ENCODE peak calls at places on chromosome X, in ten cellular contexts. M, B, E, A, K, I, X, Y, J and C are unnamed samples.

GRCh38 chrX:110944793-110945466 is 149.3 kb upstream of the CHRDL1 start:
- DNase-seq in E (peak), I (no peak), X (no peak), M (peak), B (no peak), Y (no peak), A (no peak), J (no peak), K (no peak), C (no peak)

GRCh38 chrX:70635669-70636068 is 191.0 kb downstream of the DLG3 start:
- DNase-seq in Y (no peak), K (no peak), E (no peak), A (no peak), J (no peak), B (no peak), X (no peak), M (no peak), I (no peak), C (no peak)

GRCh38 chrX:28717864-28718263 is 130.6 kb downstream of the IL1RAPL1 start:
- DNase-seq in E (no peak), I (no peak), B (no peak), X (no peak), Y (no peak), M (no peak), A (no peak), K (no peak), J (no peak), C (no peak)

GRCh38 chrX:49079489-49080428 is at the start of gene WDR45:
- DNase-seq in A (peak), I (peak), J (peak), M (peak), E (peak), X (peak), B (peak), Y (no peak), K (peak), C (peak)

GRCh38 chrX:124212622-124213021 is 119.8 kb upstream of the TEX13D start:
- DNase-seq in B (no peak), J (no peak), Y (no peak), X (no peak), E (no peak), A (no peak), M (no peak), K (no peak), I (peak), C (no peak)

GRCh38 chrX:39854772-39855747 is 242.7 kb downstream of the BCOR start:
- DNase-seq in J (peak), M (no peak), A (peak), Y (no peak), I (peak), B (no peak), E (no peak), X (peak), K (peak), C (peak)

GRCh38 chrX:42129541-42129940 is 206.2 kb upstream of the CASK start:
- DNase-seq in K (no peak), A (no peak), X (no peak), J (no peak), M (no peak), Y (no peak), E (no peak), I (no peak), B (no peak), C (no peak)

GRCh38 chrX:56233682-56234081 is 1.5 kb downstream of the KLF8 start:
- DNase-seq in J (peak), I (no peak), E (peak), Y (peak), M (peak), A (peak), K (no peak), X (no peak), B (peak), C (peak)

GRCh38 chrX:55111578-55112254 is 22.9 kb downstream of the PAGE2 start:
- DNase-seq in Y (no peak), I (no peak), E (no peak), A (no peak), K (no peak), X (no peak), B (no peak), J (no peak), M (no peak), C (no peak)

GRCh38 chrX:20421697-20422096 is 155.0 kb upstream of the RPS6KA3 start:
- DNase-seq in X (no peak), K (no peak), I (no peak), B (no peak), E (no peak), J (no peak), A (no peak), Y (no peak), M (no peak), C (no peak)

GRCh38 chrX:45850197-45850774 is 649.6 kb upstream of the DIPK2B start:
- DNase-seq in X (no peak), Y (no peak), J (no peak), E (peak), K (no peak), M (peak), I (no peak), B (peak), A (no peak), C (peak)

GRCh38 chrX:148290937-148291336 is 209.5 kb upstream of the AFF2 start:
- DNase-seq in B (no peak), K (no peak), X (no peak), Y (no peak), E (no peak), I (no peak), M (no peak), A (no peak), J (no peak), C (no peak)

GRCh38 chrX:151042852-151043251 is 59.7 kb downstream of the HMGB3 start:
- DNase-seq in E (no peak), B (no peak), J (no peak), I (no peak), A (no peak), M (no peak), K (no peak), X (no peak), Y (no peak), C (no peak)

GRCh38 chrX:154325541-154325940 is 29.9 kb downstream of the TKTL1 start:
- DNase-seq in J (no peak), K (no peak), M (no peak), Y (no peak), A (no peak), I (no peak), X (no peak), B (no peak), E (peak), C (no peak)

GRCh38 chrX:128975716-128976115 is 547.6 kb downstream of the SMARCA1 start:
- DNase-seq in A (peak), K (no peak), M (peak), I (peak), Y (no peak), X (no peak), B (no peak), J (no peak), E (no peak), C (peak)

GRCh38 chrX:123311486-123311885 is 127.4 kb downstream of the GRIA3 start:
- DNase-seq in X (no peak), I (no peak), J (no peak), M (no peak), E (no peak), B (no peak), K (no peak), Y (no peak), A (no peak), C (no peak)

GRCh38 chrX:136584545-136584944 is 52.5 kb downstream of the VGLL1 start:
- DNase-seq in K (no peak), Y (no peak), J (no peak), A (no peak), E (no peak), X (no peak), M (no peak), I (no peak), B (no peak), C (no peak)

GRCh38 chrX:30654989-30655607 is 1.9 kb downstream of the GK start:
- DNase-seq in Y (no peak), E (no peak), I (no peak), B (no peak), X (no peak), M (no peak), A (no peak), K (no peak), J (no peak), C (no peak)

GRCh38 chrX:55008571-55009358 is 8.6 kb downstream of the APEX2 start:
- DNase-seq in B (no peak), J (no peak), E (peak), M (peak), Y (peak), X (no peak), A (no peak), K (no peak), I (no peak), C (no peak)

GRCh38 chrX:72297953-72298730 is 7.6 kb downstream of the CITED1 start:
- DNase-seq in A (no peak), J (no peak), I (peak), X (no peak), K (no peak), Y (no peak), E (peak), B (no peak), M (no peak), C (no peak)

GRCh38 chrX:150731795-150732194 is 38.6 kb downstream of the MTMR1 start:
- DNase-seq in I (no peak), Y (no peak), E (peak), J (no peak), X (no peak), M (no peak), K (no peak), A (no peak), B (no peak), C (no peak)

GRCh38 chrX:132957211-132958085 is 981 bp downstream of the HS6ST2 start:
- DNase-seq in B (peak), K (no peak), J (no peak), X (no peak), M (peak), I (no peak), A (peak), E (peak), Y (no peak), C (no peak)

GRCh38 chrX:132954323-132954722 is 4.1 kb downstream of the HS6ST2 start:
- DNase-seq in A (no peak), B (no peak), E (no peak), K (no peak), J (no peak), M (no peak), I (no peak), X (no peak), Y (no peak), C (no peak)

GRCh38 chrX:132953358-132953757 is 5.1 kb downstream of the HS6ST2 start:
- DNase-seq in Y (no peak), K (no peak), I (no peak), E (peak), X (no peak), J (no peak), M (no peak), A (no peak), B (no peak), C (no peak)

GRCh38 chrX:132956421-132957210 is 1.8 kb downstream of the HS6ST2 start:
- DNase-seq in E (no peak), Y (no peak), I (no peak), B (peak), X (no peak), J (no peak), K (no peak), M (peak), A (no peak), C (no peak)

DNA sequence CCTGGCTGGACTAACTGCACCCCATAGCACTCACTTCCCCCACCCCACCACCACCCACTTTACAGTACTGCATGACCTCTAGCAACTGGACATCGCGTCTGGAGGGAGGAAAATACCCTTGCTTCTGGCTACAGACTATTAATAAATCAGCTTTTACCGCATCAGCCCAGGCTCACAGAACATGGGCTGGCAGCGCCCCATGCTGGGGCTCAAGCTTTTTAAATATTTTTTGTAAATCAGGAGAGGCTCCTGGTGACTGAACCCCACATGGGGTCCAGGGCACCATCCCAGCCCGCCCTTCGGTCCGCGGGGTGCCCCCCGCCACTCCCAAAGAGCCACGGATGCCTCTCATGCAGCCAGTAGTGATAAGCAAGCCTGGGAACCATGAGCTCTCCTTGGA is 2.7 kb downstream of the HS6ST2 start:
- DNase-seq in E (no peak), B (peak), M (peak), K (no peak), Y (no peak), X (no peak), A (no peak), J (no peak), I (no peak), C (no peak)
- TF ChIP-seq CTCF in E (no peak), B (no peak), M (no peak), K (no peak), Y (no peak), X (no peak), A (no peak), J (no peak), I (no peak), C (no peak)

DNA sequence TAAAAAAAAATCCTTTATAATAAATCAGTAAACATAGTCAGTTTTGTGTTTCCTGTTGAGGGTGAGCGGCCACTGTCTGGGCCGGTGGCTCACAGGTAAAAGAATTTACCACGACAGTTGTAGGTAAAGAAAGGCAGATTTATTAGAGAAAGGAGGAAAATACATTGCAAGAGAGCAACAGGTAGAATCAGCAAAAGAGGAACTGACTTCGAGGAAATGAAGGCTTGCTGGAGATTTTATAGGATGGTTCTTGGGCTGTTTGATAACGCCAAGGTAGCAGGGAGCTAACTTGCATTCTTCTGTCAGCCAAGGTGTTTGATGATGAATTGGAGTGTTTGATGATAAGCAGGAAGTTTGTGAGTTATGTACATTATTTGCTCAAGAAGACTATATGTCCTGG is 2.8 kb downstream of the ZNF157 start:
- DNase-seq in B (no peak), A (no peak), Y (no peak), J (no peak), E (no peak), X (no peak), M (no peak), I (no peak), K (no peak), C (no peak)
- TF ChIP-seq CTCF in B (no peak), A (no peak), Y (no peak), J (no peak), E (no peak), X (no peak), M (no peak), I (no peak), K (no peak), C (no peak)

GRCh38 chrX:155923200-155923599 is 42.1 kb downstream of the VAMP7 start:
- DNase-seq in M (no peak), A (no peak), B (no peak), E (no peak), J (no peak), Y (no peak), I (peak), K (no peak), X (no peak), C (peak)
- TF ChIP-seq CTCF in M (no peak), A (no peak), B (no peak), E (no peak), J (no peak), Y (no peak), I (no peak), K (no peak), X (no peak), C (no peak)

GRCh38 chrX:1323315-1323714 is 13.3 kb upstream of the IL3RA start:
- DNase-seq in X (peak), Y (peak), B (no peak), K (peak), M (peak), I (peak), E (no peak), A (peak), J (peak), C (peak)
- TF ChIP-seq CTCF in X (peak), Y (peak), B (no peak), K (peak), M (no peak), I (peak), E (no peak), A (peak), J (peak), C (peak)

DNA sequence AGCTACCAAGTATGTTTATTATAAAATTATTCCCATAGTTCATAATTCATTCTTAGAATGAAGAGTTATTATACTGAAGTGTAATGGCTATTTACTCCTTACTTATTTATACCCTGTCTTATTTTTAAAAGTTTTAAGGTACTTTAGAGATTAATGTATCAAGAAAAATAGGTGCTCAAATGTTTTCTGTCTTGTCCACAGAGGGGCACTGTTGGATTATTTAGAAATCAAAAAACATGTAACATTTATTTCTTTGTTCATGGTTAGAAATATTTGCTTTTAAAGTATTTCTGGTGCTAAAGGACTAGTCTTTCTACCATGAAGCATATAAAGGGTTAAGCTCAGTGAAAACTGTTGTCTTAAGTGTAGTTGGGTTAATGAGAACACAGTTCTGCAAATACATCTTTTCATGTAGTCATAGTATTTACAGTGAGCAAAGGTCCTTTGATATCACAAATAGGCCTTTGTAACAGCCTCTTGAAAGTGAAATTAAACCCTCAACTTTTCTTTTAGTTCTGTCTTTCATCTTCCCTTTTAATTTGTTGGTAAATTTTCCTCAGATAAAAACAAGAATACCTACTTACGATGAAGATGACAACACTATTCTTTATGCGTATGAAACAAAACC is 7.7 kb downstream of the SCML1 start:
- DNase-seq in I (no peak), M (no peak), E (no peak), J (no peak), B (no peak), A (no peak), X (no peak), Y (no peak), K (no peak), C (no peak)
- TF ChIP-seq CTCF in I (peak), M (peak), E (no peak), J (peak), B (peak), A (peak), X (no peak), Y (peak), K (peak), C (peak)

GRCh38 chrX:9966775-9967408 is at the start of gene CLDN34:
- DNase-seq in M (no peak), K (no peak), B (no peak), A (no peak), Y (no peak), J (no peak), I (no peak), E (no peak), X (no peak), C (no peak)
- TF ChIP-seq CTCF in M (no peak), K (no peak), B (no peak), A (no peak), Y (no peak), J (no peak), I (no peak), E (no peak), X (no peak), C (no peak)

DNA sequence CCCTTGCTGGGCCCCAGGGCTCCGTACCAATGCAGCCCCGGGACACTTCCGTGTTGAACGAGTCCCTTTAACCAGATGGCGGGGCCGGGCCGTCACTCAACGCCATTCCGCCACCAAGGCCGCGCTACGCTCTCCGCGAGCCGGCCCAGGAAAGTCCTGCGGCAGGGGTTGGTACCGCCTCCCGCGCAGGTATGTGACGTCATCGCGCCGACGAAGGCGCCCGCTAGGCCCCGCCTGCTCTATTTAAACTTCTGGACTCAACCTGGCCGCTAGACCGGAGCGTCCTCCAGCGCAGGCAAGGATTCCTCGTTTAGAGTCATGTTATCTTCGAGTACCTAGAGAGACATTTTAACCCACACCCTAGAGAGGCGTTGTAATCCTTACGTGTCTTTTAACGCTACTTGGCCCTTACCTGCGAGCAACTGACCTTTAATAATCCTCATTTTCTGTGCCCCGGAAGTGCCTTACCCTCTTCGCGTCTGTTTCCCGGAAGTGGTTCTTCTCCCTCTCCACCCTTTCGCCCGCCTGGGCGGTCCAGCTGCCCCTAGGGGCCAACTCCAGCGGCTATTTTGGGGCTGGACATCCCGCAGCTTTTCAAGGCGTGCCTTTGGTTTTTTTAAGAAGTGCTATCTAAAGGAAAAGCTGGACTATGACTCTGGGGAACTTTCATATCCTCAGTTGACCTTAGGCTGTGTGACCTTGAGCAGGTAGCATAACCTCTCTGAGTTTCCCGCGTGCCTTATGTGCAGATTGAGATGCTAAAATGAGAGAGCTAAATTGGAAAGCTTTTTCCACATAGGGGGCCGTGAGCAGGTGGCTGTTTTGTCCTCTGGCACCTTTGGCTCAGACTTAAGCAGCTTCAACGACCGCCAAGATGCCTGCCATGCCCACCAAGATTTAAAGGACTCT is at the start of gene PNPLA4:
- DNase-seq in Y (peak), B (peak), E (peak), J (peak), I (peak), M (peak), K (peak), A (peak), X (peak), C (peak)
- TF ChIP-seq CTCF in Y (no peak), B (no peak), E (peak), J (no peak), I (peak), M (no peak), K (no peak), A (peak), X (no peak), C (peak)